ENCODE peak calls at places on chromosomes 16 and 17, in five cellular contexts. O is BJ, P is dorsolateral prefrontal cortex, G is cardiac fibroblast, K is kidney epithelial cell. U is an unnamed sample.

GRCh38 chr17:73119631-73120030 is 27.1 kb upstream of the SLC39A11 start:
- DNase-seq in K (no peak), O (no peak), G (peak; percentile 1), P (no peak), U (no peak)

GRCh38 chr16:23500866-23501234 is 9.4 kb downstream of the GGA2 start:
- DNase-seq in P (no peak), G (no peak), K (no peak), O (no peak), U (no peak)

GRCh38 chr17:10061131-10061581 is 137.2 kb downstream of the GAS7 start:
- DNase-seq in O (peak; percentile 69), K (no peak), G (no peak), P (no peak), U (no peak)

GRCh38 chr17:28279411-28279810 is 39.6 kb upstream of the TMEM97 start:
- DNase-seq in K (no peak), O (no peak), P (no peak), G (peak; percentile 58), U (no peak)

GRCh38 chr17:76276461-76277299 is 11.5 kb downstream of the UBALD2 start:
- DNase-seq in K (no peak), G (no peak), O (peak; percentile 34), P (no peak), U (no peak)

GRCh38 chr17:41785091-41785875 is 1.2 kb downstream of the JUP start:
- DNase-seq in O (no peak), P (no peak), G (no peak), K (no peak), U (no peak)

GRCh38 chr17:16486373-16487250 is 5.4 kb downstream of the LRRC75A start:
- DNase-seq in K (peak; percentile 37), G (peak; percentile 60), O (peak; percentile 31), P (peak; percentile 67), U (no peak)

GRCh38 chr16:30663820-30664528 is 5.7 kb downstream of the FBRS start:
- DNase-seq in G (no peak), K (no peak), P (no peak), O (no peak), U (no peak)

GRCh38 chr17:79330229-79330628 is 255.6 kb downstream of the ENGASE start:
- DNase-seq in P (no peak), O (no peak), K (no peak), G (no peak), U (no peak)

GRCh38 chr16:80738521-80738920 is 65.9 kb downstream of the CDYL2 start:
- DNase-seq in O (no peak), G (no peak), K (no peak), P (no peak), U (no peak)

GRCh38 chr17:45745843-45746494 is 38.2 kb upstream of the CRHR1 start:
- DNase-seq in K (no peak), G (no peak), P (no peak), O (no peak), U (no peak)

GRCh38 chr17:74332017-74332650 is 6.1 kb downstream of the KIF19 start:
- DNase-seq in P (no peak), K (no peak), O (no peak), G (no peak), U (no peak)

GRCh38 chr17:10127819-10128375 is 70.5 kb downstream of the GAS7 start:
- DNase-seq in G (peak; percentile 70), P (no peak), K (peak; percentile 77), O (peak; percentile 84), U (peak; percentile 93)

GRCh38 chr17:73542323-73542722 is 101.9 kb downstream of the SDK2 start:
- DNase-seq in P (no peak), G (no peak), K (no peak), O (no peak), U (no peak)

GRCh38 chr16:73605309-73605708 is 557.4 kb upstream of the ZFHX3 start:
- DNase-seq in G (no peak), K (no peak), O (no peak), P (no peak), U (no peak)

GRCh38 chr17:76074390-76075363 is at the start of gene GALR2:
- DNase-seq in G (no peak), O (no peak), P (no peak), K (no peak), U (no peak)

GRCh38 chr17:28105501-28105900 is 63.0 kb downstream of the NLK start:
- DNase-seq in O (no peak), K (no peak), P (no peak), G (no peak), U (no peak)

GRCh38 chr17:71409712-71410111 is 711.1 kb upstream of the SOX9 start:
- DNase-seq in K (peak; percentile 55), O (peak; percentile 80), P (no peak), G (peak; percentile 79), U (no peak)

GRCh38 chr16:68086336-68086821 is 1.2 kb downstream of the NFATC3 start:
- DNase-seq in G (peak; percentile 61), P (no peak), K (no peak), O (no peak), U (no peak)

GRCh38 chr16:27326251-27326650 is 12.5 kb downstream of the IL4R start:
- DNase-seq in K (no peak), O (no peak), G (no peak), P (no peak), U (no peak)

GRCh38 chr17:48181653-48182052 is 74.1 kb downstream of the SNX11 start:
- DNase-seq in G (peak; percentile 29), K (no peak), O (no peak), P (no peak), U (no peak)
- TF ChIP-seq CTCF in G (peak; percentile 36), K (peak; percentile 77), O (peak; percentile 51), P (no peak), U (peak; percentile 29)

DNA sequence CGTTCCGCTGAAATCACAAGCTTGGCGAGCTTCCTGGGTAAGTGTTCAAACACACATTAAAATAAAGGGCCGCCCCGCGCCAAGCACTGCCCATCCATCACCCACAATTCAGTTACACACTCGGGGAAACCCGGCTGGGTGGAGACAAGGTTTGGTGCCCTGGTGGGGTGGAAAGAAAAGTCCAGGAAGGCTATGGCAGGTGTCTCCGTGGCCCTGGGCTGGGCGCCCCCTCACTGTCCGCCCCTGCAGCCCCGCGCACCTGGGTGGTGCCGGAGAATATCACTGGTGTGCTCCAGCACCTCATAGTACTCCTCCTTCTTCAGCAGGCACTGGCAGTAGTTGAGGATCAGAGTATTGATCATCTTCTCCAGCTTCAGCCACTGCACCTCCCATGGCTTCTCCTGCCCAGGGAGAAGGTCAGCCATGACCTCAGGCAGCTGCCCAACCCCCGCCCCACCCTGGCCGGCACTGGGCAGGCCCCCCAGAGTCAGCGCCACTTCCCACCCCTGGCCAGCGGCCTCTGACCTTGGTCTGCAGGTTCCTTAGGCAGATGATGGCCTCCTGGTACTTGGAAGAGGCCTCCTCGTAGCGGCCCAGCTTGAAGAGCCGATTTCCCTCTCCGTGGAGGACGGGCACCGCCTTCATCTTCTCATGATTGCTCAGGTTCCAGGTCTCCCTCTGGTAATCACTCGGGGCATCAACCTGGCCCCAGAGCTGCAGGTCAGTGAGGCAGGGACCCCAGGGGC is 8.4 kb downstream of the AIPL1 start:
- DNase-seq in O (no peak), K (no peak), G (no peak), P (no peak), U (no peak)
- H3K4me3 ChIP-seq in O (no peak overlapping the region), K (no peak overlapping the region), G (no peak overlapping the region), P (no peak overlapping the region), U (no peak overlapping the region)

GRCh38 chr17:50184057-50184456 is 17.4 kb downstream of the COL1A1 start:
- DNase-seq in K (no peak), P (no peak), G (peak; percentile 45), O (no peak), U (no peak)
- TF ChIP-seq CTCF in K (peak; percentile 13), P (no peak), G (peak; percentile 27), O (peak; percentile 42), U (peak; percentile 40)

DNA sequence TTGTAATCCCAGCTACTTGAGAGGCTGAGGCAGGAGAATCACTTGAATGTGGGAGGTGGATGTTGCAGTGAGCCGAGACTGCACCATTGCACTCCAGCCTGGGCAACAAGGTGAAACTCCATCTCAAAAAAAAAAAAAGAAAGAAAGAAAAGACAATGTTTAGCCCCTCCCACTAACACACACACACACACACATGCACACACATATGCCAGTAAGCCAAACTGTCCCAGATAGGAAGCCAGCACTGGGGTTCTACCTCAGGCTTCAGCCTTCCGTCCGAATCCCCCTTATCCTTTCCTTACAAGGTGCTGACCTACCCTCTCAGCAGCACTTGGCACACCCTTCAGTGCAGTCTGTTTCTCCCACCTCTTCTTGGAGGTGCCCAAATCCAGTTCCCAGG is 8.7 kb upstream of the KCNH6 start:
- DNase-seq in P (no peak), G (no peak), O (no peak), K (no peak), U (no peak)
- H3K4me3 ChIP-seq in P (no peak overlapping the region), G (no peak overlapping the region), O (no peak overlapping the region), K (no peak overlapping the region), U (no peak overlapping the region)

DNA sequence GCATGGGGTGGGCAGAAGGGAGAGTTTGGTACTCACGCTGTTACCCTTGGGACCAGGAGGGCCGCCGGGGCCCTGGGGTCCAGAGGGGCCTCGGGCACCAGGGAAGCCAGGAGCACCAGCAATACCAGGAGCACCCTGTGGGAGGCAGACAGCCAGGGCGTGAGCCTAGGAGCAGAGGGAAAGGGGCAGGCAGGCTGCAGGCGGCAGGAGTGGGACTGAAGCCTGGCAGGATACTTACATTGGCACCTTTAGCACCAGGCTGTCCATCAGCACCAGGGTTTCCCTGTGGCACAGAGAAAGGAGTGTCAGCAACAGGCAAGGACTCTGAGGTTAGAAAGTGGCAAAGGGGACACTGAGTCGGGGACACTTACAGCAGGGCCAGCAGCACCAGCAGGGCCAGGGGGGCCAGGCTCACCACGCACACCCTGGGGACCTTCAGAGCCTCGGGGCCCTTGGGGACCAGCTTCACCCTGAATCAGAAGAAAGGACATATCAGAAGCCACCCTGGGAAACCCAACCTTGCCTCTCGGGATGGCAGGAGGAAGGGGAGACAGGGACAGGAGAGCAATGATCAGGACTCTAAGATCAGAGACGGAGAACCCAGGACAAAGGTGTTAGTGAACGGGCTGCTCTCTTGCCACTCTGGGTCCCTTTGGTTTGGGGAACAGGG is 6.1 kb downstream of the COL1A1 start:
- DNase-seq in O (no peak), G (peak; percentile 68), K (no peak), P (no peak), U (no peak)
- TF ChIP-seq CTCF in O (peak; percentile 59), G (peak; percentile 58), K (peak; percentile 11), P (no peak), U (peak; percentile 57)

U was measured in AG04450.